ENCODE peak calls at places on chromosomes 7 and 10, in seven cellular contexts. One of them, this sample, is unnamed.

GRCh38 chr7:87179180-87179579 is 26.9 kb downstream of the DMTF1 start:
- DNase-seq in neuronal stem cell: no peak
- DNase-seq in GM23248: no peak
- DNase-seq in trophoblast cell: no peak
- DNase-seq in IMR-90: no peak
- DNase-seq in fibroblast of lung: no peak
- DNase-seq in HepG2: no peak
- DNase-seq in this sample: no peak

GRCh38 chr10:53298443-53298842 is 525.9 kb upstream of the MBL2 start:
- DNase-seq in neuronal stem cell: no peak
- DNase-seq in GM23248: no peak
- DNase-seq in trophoblast cell: no peak
- DNase-seq in IMR-90: no peak
- DNase-seq in fibroblast of lung: no peak
- DNase-seq in HepG2: no peak
- DNase-seq in this sample: no peak

GRCh38 chr7:144019457-144019856 is 19.3 kb downstream of the OR6B1 start:
- DNase-seq in neuronal stem cell: no peak
- DNase-seq in GM23248: peak
- DNase-seq in trophoblast cell: peak
- DNase-seq in IMR-90: peak
- DNase-seq in fibroblast of lung: peak
- DNase-seq in HepG2: peak
- DNase-seq in this sample: no peak

GRCh38 chr10:69315100-69315542 is 36.8 kb downstream of the HK1 start:
- DNase-seq in neuronal stem cell: no peak
- DNase-seq in GM23248: no peak
- DNase-seq in trophoblast cell: peak
- DNase-seq in IMR-90: no peak
- DNase-seq in fibroblast of lung: no peak
- DNase-seq in HepG2: peak
- DNase-seq in this sample: no peak

GRCh38 chr7:131066635-131067034 is 261.0 kb upstream of the MKLN1 start:
- DNase-seq in neuronal stem cell: no peak
- DNase-seq in GM23248: peak
- DNase-seq in trophoblast cell: peak
- DNase-seq in IMR-90: peak
- DNase-seq in fibroblast of lung: peak
- DNase-seq in HepG2: peak
- DNase-seq in this sample: no peak

GRCh38 chr7:101126651-101127459 is at the start of gene SERPINE1:
- DNase-seq in neuronal stem cell: no peak
- DNase-seq in GM23248: peak
- DNase-seq in trophoblast cell: peak
- DNase-seq in IMR-90: peak
- DNase-seq in fibroblast of lung: peak
- DNase-seq in HepG2: peak
- DNase-seq in this sample: peak

GRCh38 chr10:16606923-16607322 is 85.2 kb upstream of the C1QL3 start:
- DNase-seq in neuronal stem cell: no peak
- DNase-seq in GM23248: no peak
- DNase-seq in trophoblast cell: no peak
- DNase-seq in IMR-90: no peak
- DNase-seq in fibroblast of lung: no peak
- DNase-seq in HepG2: no peak
- DNase-seq in this sample: no peak

GRCh38 chr10:131868436-131868835 is 32.4 kb upstream of the PPP2R2D start:
- DNase-seq in neuronal stem cell: no peak
- DNase-seq in GM23248: no peak
- DNase-seq in trophoblast cell: no peak
- DNase-seq in IMR-90: no peak
- DNase-seq in fibroblast of lung: no peak
- DNase-seq in HepG2: no peak
- DNase-seq in this sample: no peak

GRCh38 chr10:6239213-6239991 is 36.7 kb downstream of the PFKFB3 start:
- DNase-seq in neuronal stem cell: no peak
- DNase-seq in GM23248: peak
- DNase-seq in trophoblast cell: peak
- DNase-seq in IMR-90: peak
- DNase-seq in fibroblast of lung: peak
- DNase-seq in HepG2: peak
- DNase-seq in this sample: no peak

GRCh38 chr7:157685430-157686284 is 348.9 kb downstream of the DNAJB6 start:
- DNase-seq in neuronal stem cell: peak
- DNase-seq in GM23248: no peak
- DNase-seq in trophoblast cell: no peak
- DNase-seq in IMR-90: no peak
- DNase-seq in fibroblast of lung: no peak
- DNase-seq in HepG2: no peak
- DNase-seq in this sample: no peak

GRCh38 chr10:93612237-93612636 is at the start of gene PDE6C:
- DNase-seq in neuronal stem cell: no peak
- DNase-seq in GM23248: no peak
- DNase-seq in trophoblast cell: no peak
- DNase-seq in IMR-90: no peak
- DNase-seq in fibroblast of lung: no peak
- DNase-seq in HepG2: no peak
- DNase-seq in this sample: no peak

GRCh38 chr7:28807396-28807994 is 150.6 kb downstream of the TRIL start:
- DNase-seq in neuronal stem cell: no peak
- DNase-seq in GM23248: no peak
- DNase-seq in trophoblast cell: peak
- DNase-seq in IMR-90: no peak
- DNase-seq in fibroblast of lung: peak
- DNase-seq in HepG2: no peak
- DNase-seq in this sample: no peak

GRCh38 chr10:26048756-26049155 is 114.7 kb downstream of the MYO3A start:
- DNase-seq in neuronal stem cell: no peak
- DNase-seq in GM23248: no peak
- DNase-seq in trophoblast cell: no peak
- DNase-seq in IMR-90: no peak
- DNase-seq in fibroblast of lung: peak
- DNase-seq in HepG2: no peak
- DNase-seq in this sample: no peak

GRCh38 chr10:61869772-61870520 is 31.6 kb upstream of the ARID5B start:
- DNase-seq in neuronal stem cell: no peak
- DNase-seq in GM23248: peak
- DNase-seq in trophoblast cell: no peak
- DNase-seq in IMR-90: peak
- DNase-seq in fibroblast of lung: peak
- DNase-seq in HepG2: no peak
- DNase-seq in this sample: no peak

GRCh38 chr10:61871487-61871886 is 30.0 kb upstream of the ARID5B start:
- DNase-seq in neuronal stem cell: no peak
- DNase-seq in GM23248: no peak
- DNase-seq in trophoblast cell: no peak
- DNase-seq in IMR-90: no peak
- DNase-seq in fibroblast of lung: no peak
- DNase-seq in HepG2: no peak
- DNase-seq in this sample: no peak

GRCh38 chr10:61869276-61869675 is 32.2 kb upstream of the ARID5B start:
- DNase-seq in neuronal stem cell: no peak
- DNase-seq in GM23248: no peak
- DNase-seq in trophoblast cell: no peak
- DNase-seq in IMR-90: no peak
- DNase-seq in fibroblast of lung: no peak
- DNase-seq in HepG2: no peak
- DNase-seq in this sample: no peak

GRCh38 chr10:61866700-61867368 is 34.7 kb upstream of the ARID5B start:
- DNase-seq in neuronal stem cell: no peak
- DNase-seq in GM23248: no peak
- DNase-seq in trophoblast cell: no peak
- DNase-seq in IMR-90: no peak
- DNase-seq in fibroblast of lung: no peak
- DNase-seq in HepG2: no peak
- DNase-seq in this sample: no peak

DNA sequence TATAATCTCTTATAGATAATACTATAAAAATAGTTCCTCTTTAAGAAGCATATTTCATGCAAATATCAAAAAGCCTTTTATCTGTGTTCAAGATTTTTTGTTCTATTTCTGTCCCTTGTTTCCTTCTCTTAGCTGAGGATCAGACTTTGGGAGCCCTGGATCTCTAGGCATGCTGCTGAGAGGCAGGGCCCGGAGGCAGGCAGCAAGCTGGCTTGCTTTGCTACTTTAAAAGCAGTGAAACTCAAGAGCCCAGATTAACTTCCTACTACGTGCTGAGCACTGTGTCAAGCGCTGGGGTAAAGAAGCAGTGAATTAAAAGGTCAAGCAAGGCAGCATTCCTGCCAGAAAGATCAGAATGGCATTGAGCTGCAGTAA is 31.0 kb upstream of the ARID5B start:
- DNase-seq in neuronal stem cell: no peak
- DNase-seq in GM23248: no peak
- DNase-seq in trophoblast cell: no peak
- DNase-seq in IMR-90: no peak
- DNase-seq in fibroblast of lung: no peak
- DNase-seq in HepG2: no peak
- DNase-seq in this sample: no peak
- H3K27ac ChIP-seq in neuronal stem cell: no peak
- H3K27ac ChIP-seq in GM23248: no peak
- H3K27ac ChIP-seq in trophoblast cell: no peak
- H3K27ac ChIP-seq in IMR-90: peak
- H3K27ac ChIP-seq in fibroblast of lung: no peak
- H3K27ac ChIP-seq in HepG2: no peak
- H3K27ac ChIP-seq in this sample: no peak

GRCh38 chr10:59134785-59135184 is 41.7 kb upstream of the PHYHIPL start:
- DNase-seq in neuronal stem cell: no peak
- DNase-seq in GM23248: no peak
- DNase-seq in trophoblast cell: no peak
- DNase-seq in IMR-90: no peak
- DNase-seq in fibroblast of lung: no peak
- DNase-seq in HepG2: no peak
- DNase-seq in this sample: no peak

GRCh38 chr10:59134302-59134701 is 42.1 kb upstream of the PHYHIPL start:
- DNase-seq in neuronal stem cell: no peak
- DNase-seq in GM23248: no peak
- DNase-seq in trophoblast cell: no peak
- DNase-seq in IMR-90: no peak
- DNase-seq in fibroblast of lung: no peak
- DNase-seq in HepG2: no peak
- DNase-seq in this sample: no peak

GRCh38 chr10:59135275-59135674 is 41.2 kb upstream of the PHYHIPL start:
- DNase-seq in neuronal stem cell: no peak
- DNase-seq in GM23248: no peak
- DNase-seq in trophoblast cell: no peak
- DNase-seq in IMR-90: no peak
- DNase-seq in fibroblast of lung: no peak
- DNase-seq in HepG2: peak
- DNase-seq in this sample: no peak

GRCh38 chr10:59143550-59143949 is 32.9 kb upstream of the PHYHIPL start:
- DNase-seq in neuronal stem cell: no peak
- DNase-seq in GM23248: no peak
- DNase-seq in trophoblast cell: no peak
- DNase-seq in IMR-90: no peak
- DNase-seq in fibroblast of lung: no peak
- DNase-seq in HepG2: no peak
- DNase-seq in this sample: no peak

DNA sequence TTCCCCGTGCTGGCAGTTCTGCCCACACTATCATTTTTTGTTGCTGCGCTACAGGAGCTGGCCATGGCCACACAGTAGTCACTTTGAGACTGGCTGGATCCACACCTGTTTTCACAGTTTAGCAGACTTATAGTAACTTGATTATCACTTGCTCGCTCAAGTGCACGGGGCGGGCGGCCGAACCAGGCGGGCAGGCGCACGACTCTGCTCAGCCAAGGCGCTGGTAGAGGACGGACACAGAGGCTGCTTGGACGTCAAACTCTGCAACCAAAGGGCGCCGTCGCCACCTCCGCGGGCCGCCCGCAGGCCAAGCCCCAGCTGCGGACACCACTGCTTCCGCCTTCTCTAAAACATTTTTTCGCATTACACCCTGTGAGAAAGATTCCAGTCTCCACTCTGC is 38.4 kb upstream of the PHYHIPL start:
- DNase-seq in neuronal stem cell: no peak
- DNase-seq in GM23248: no peak
- DNase-seq in trophoblast cell: peak
- DNase-seq in IMR-90: no peak
- DNase-seq in fibroblast of lung: no peak
- DNase-seq in HepG2: no peak
- DNase-seq in this sample: no peak
- H2AFZ ChIP-seq in neuronal stem cell: no peak
- H2AFZ ChIP-seq in GM23248: no peak
- H2AFZ ChIP-seq in trophoblast cell: no peak
- H2AFZ ChIP-seq in IMR-90: no peak
- H2AFZ ChIP-seq in fibroblast of lung: no peak
- H2AFZ ChIP-seq in HepG2: no peak
- H2AFZ ChIP-seq in this sample: no peak

GRCh38 chr10:62587011-62587410 is 212.8 kb downstream of the ZNF365 start:
- DNase-seq in neuronal stem cell: no peak
- DNase-seq in GM23248: peak
- DNase-seq in trophoblast cell: no peak
- DNase-seq in IMR-90: peak
- DNase-seq in fibroblast of lung: peak
- DNase-seq in HepG2: no peak
- DNase-seq in this sample: no peak

GRCh38 chr10:62594093-62594520 is 210.4 kb upstream of the ADO start:
- DNase-seq in neuronal stem cell: peak
- DNase-seq in GM23248: peak
- DNase-seq in trophoblast cell: peak
- DNase-seq in IMR-90: peak
- DNase-seq in fibroblast of lung: peak
- DNase-seq in HepG2: peak
- DNase-seq in this sample: peak

GRCh38 chr10:62588116-62588515 is 213.9 kb downstream of the ZNF365 start:
- DNase-seq in neuronal stem cell: no peak
- DNase-seq in GM23248: no peak
- DNase-seq in trophoblast cell: no peak
- DNase-seq in IMR-90: no peak
- DNase-seq in fibroblast of lung: peak
- DNase-seq in HepG2: no peak
- DNase-seq in this sample: no peak

GRCh38 chr10:62589689-62590088 is 214.8 kb upstream of the ADO start:
- DNase-seq in neuronal stem cell: no peak
- DNase-seq in GM23248: no peak
- DNase-seq in trophoblast cell: no peak
- DNase-seq in IMR-90: peak
- DNase-seq in fibroblast of lung: no peak
- DNase-seq in HepG2: no peak
- DNase-seq in this sample: no peak

DNA sequence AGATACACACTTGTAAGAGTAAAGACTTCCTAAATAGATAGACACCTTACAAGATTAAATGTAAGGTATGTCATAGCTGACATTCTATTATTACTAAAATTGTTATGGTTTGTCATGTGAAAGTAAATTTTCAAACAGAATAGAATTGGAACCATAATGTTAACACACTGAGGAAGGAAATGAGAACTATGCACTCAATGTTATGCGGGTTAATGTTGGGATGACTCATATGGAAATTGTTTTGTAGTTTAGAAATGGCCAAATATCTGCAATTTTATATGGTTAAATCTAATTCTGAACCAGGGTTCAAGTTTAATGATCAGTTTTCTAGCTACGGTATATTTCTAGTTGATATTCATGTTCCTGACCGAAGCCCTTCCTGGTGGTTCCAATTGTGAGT is 214.2 kb upstream of the ADO start:
- DNase-seq in neuronal stem cell: no peak
- DNase-seq in GM23248: no peak
- DNase-seq in trophoblast cell: peak
- DNase-seq in IMR-90: peak
- DNase-seq in fibroblast of lung: peak
- DNase-seq in HepG2: no peak
- DNase-seq in this sample: no peak
- H3K27ac ChIP-seq in neuronal stem cell: no peak
- H3K27ac ChIP-seq in GM23248: no peak
- H3K27ac ChIP-seq in trophoblast cell: no peak
- H3K27ac ChIP-seq in IMR-90: no peak
- H3K27ac ChIP-seq in fibroblast of lung: no peak
- H3K27ac ChIP-seq in HepG2: no peak
- H3K27ac ChIP-seq in this sample: no peak

GRCh38 chr10:4684434-4684833 is 141.6 kb upstream of the AKR1E2 start:
- DNase-seq in neuronal stem cell: no peak
- DNase-seq in GM23248: peak
- DNase-seq in trophoblast cell: peak
- DNase-seq in IMR-90: peak
- DNase-seq in fibroblast of lung: peak
- DNase-seq in HepG2: no peak
- DNase-seq in this sample: no peak
- H2AFZ ChIP-seq in neuronal stem cell: no peak
- H2AFZ ChIP-seq in GM23248: no peak
- H2AFZ ChIP-seq in trophoblast cell: no peak
- H2AFZ ChIP-seq in IMR-90: no peak
- H2AFZ ChIP-seq in fibroblast of lung: no peak
- H2AFZ ChIP-seq in HepG2: no peak
- H2AFZ ChIP-seq in this sample: no peak